ENCODE peak calls at places on chromosomes 5 and 9, in ten cellular contexts. One of them, this sample, is unnamed.
A peak's percentile ranks its signal among the peaks of the same experiment; 100 is the strongest.

GRCh38 chr5:88861213-88861612 is 21.8 kb downstream of the MEF2C start:
- DNase-seq in H54: no peak
- DNase-seq in body of pancreas: no peak
- DNase-seq in stomach: no peak
- DNase-seq in GM12892: no peak
- DNase-seq in erythroblast: no peak
- DNase-seq in HCT116: no peak
- DNase-seq in ovary: no peak
- DNase-seq in Peyer's patch: no peak
- DNase-seq in A549: no peak
- DNase-seq in this sample: no peak

GRCh38 chr9:15736569-15736968 is 183.7 kb downstream of the CCDC171 start:
- DNase-seq in ovary: no peak
- DNase-seq in body of pancreas: no peak
- DNase-seq in HCT116: no peak
- DNase-seq in GM12892: no peak
- DNase-seq in A549: no peak
- DNase-seq in erythroblast: no peak
- DNase-seq in H54: no peak
- DNase-seq in Peyer's patch: no peak
- DNase-seq in stomach: no peak
- DNase-seq in this sample: no peak

GRCh38 chr5:52961238-52961637 is 27.9 kb upstream of the ITGA2 start:
- DNase-seq in A549: no peak
- DNase-seq in body of pancreas: no peak
- DNase-seq in stomach: no peak
- DNase-seq in GM12892: no peak
- DNase-seq in HCT116: no peak
- DNase-seq in erythroblast: no peak
- DNase-seq in H54: no peak
- DNase-seq in ovary: no peak
- DNase-seq in Peyer's patch: no peak
- DNase-seq in this sample: no peak

GRCh38 chr9:74497750-74498615 is 848 bp downstream of the RORB start:
- DNase-seq in HCT116: no peak
- DNase-seq in Peyer's patch: no peak
- DNase-seq in ovary: no peak
- DNase-seq in A549: peak; percentile 37
- DNase-seq in erythroblast: peak; percentile 9
- DNase-seq in body of pancreas: no peak
- DNase-seq in GM12892: no peak
- DNase-seq in H54: no peak
- DNase-seq in stomach: no peak
- DNase-seq in this sample: no peak

GRCh38 chr9:76135902-76136301 is 245.4 kb downstream of the PCSK5 start:
- DNase-seq in body of pancreas: no peak
- DNase-seq in GM12892: no peak
- DNase-seq in A549: no peak
- DNase-seq in HCT116: no peak
- DNase-seq in erythroblast: no peak
- DNase-seq in ovary: no peak
- DNase-seq in stomach: no peak
- DNase-seq in Peyer's patch: no peak
- DNase-seq in H54: no peak
- DNase-seq in this sample: no peak

GRCh38 chr5:127587246-127587917 is 61.5 kb upstream of the CTXN3 start:
- DNase-seq in Peyer's patch: no peak
- DNase-seq in erythroblast: no peak
- DNase-seq in ovary: no peak
- DNase-seq in stomach: no peak
- DNase-seq in body of pancreas: no peak
- DNase-seq in GM12892: no peak
- DNase-seq in H54: no peak
- DNase-seq in A549: no peak
- DNase-seq in HCT116: no peak
- DNase-seq in this sample: no peak

GRCh38 chr5:147321569-147321968 is 86.7 kb downstream of the STK32A start:
- DNase-seq in H54: no peak
- DNase-seq in stomach: no peak
- DNase-seq in A549: no peak
- DNase-seq in GM12892: no peak
- DNase-seq in Peyer's patch: no peak
- DNase-seq in erythroblast: no peak
- DNase-seq in HCT116: no peak
- DNase-seq in body of pancreas: no peak
- DNase-seq in ovary: no peak
- DNase-seq in this sample: no peak

GRCh38 chr9:17926246-17926645 is 347.4 kb downstream of the SH3GL2 start:
- DNase-seq in HCT116: no peak
- DNase-seq in stomach: no peak
- DNase-seq in GM12892: no peak
- DNase-seq in H54: no peak
- DNase-seq in body of pancreas: no peak
- DNase-seq in A549: no peak
- DNase-seq in ovary: no peak
- DNase-seq in Peyer's patch: no peak
- DNase-seq in erythroblast: no peak
- DNase-seq in this sample: no peak

GRCh38 chr5:74542477-74542876 is 98.1 kb downstream of the ENC1 start:
- DNase-seq in body of pancreas: no peak
- DNase-seq in H54: no peak
- DNase-seq in GM12892: no peak
- DNase-seq in HCT116: no peak
- DNase-seq in ovary: no peak
- DNase-seq in A549: peak; percentile 10
- DNase-seq in stomach: no peak
- DNase-seq in erythroblast: no peak
- DNase-seq in Peyer's patch: no peak
- DNase-seq in this sample: no peak

DNA sequence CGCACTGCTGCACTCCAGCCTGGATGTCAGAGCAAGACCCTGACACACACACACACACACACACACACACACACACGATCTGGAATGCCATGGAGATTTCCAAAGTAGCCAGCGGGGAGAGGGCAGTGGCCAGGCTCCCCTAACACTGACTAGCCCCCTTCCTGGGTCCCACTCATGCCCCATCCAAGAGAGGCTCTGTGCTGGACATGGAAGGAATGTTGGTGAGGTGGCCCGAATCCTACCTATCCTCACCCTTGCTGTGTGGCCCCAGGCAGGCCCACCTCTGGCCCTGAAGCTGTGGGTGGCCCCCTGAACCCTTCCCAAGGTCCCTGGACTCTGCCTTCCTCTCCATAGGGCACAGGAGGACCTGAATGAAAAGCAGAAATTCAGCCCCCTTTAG is 7.3 kb downstream of the BRD3 start:
- DNase-seq in GM12892: no peak
- DNase-seq in Peyer's patch: no peak
- DNase-seq in H54: no peak
- DNase-seq in HCT116: no peak
- DNase-seq in A549: no peak
- DNase-seq in body of pancreas: no peak
- DNase-seq in erythroblast: no peak
- DNase-seq in stomach: peak; percentile 5
- DNase-seq in ovary: no peak
- DNase-seq in this sample: peak; percentile 10
- TF ChIP-seq POLR2A in GM12892: no peak
- TF ChIP-seq POLR2A in Peyer's patch: no peak
- TF ChIP-seq POLR2A in H54: no peak
- TF ChIP-seq POLR2A in HCT116: no peak
- TF ChIP-seq POLR2A in A549: no peak
- TF ChIP-seq POLR2A in body of pancreas: no peak
- TF ChIP-seq POLR2A in erythroblast: no peak
- TF ChIP-seq POLR2A in stomach: no peak
- TF ChIP-seq POLR2A in ovary: no peak
- TF ChIP-seq POLR2A in this sample: no peak

DNA sequence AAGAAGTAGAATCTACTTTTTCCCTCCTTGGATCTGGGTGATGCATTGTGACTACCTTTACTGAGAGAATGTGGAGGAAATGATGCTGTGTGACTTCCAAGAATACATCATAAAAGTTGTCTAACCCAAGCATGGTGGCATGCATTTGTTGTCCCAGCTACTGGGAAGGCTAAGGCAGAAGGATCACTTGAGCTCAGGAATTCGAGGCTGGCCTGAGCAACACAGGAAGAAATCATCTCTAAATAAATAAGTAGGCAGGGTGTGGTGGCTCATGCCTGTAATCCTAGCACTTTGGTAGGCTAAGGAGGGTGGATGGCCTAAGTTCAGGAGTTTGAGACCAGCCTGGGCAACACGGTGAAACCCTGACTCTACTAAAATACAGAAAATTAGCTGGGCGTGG is 143.2 kb upstream of the VLDLR start:
- DNase-seq in Peyer's patch: no peak
- DNase-seq in stomach: no peak
- DNase-seq in H54: no peak
- DNase-seq in HCT116: no peak
- DNase-seq in erythroblast: no peak
- DNase-seq in body of pancreas: no peak
- DNase-seq in ovary: no peak
- DNase-seq in GM12892: no peak
- DNase-seq in A549: peak; percentile 37
- DNase-seq in this sample: no peak
- TF ChIP-seq POLR2A in Peyer's patch: no peak
- TF ChIP-seq POLR2A in stomach: no peak
- TF ChIP-seq POLR2A in H54: no peak
- TF ChIP-seq POLR2A in HCT116: no peak
- TF ChIP-seq POLR2A in erythroblast: no peak
- TF ChIP-seq POLR2A in body of pancreas: no peak
- TF ChIP-seq POLR2A in ovary: no peak
- TF ChIP-seq POLR2A in GM12892: no peak
- TF ChIP-seq POLR2A in A549: no peak
- TF ChIP-seq POLR2A in this sample: no peak

DNA sequence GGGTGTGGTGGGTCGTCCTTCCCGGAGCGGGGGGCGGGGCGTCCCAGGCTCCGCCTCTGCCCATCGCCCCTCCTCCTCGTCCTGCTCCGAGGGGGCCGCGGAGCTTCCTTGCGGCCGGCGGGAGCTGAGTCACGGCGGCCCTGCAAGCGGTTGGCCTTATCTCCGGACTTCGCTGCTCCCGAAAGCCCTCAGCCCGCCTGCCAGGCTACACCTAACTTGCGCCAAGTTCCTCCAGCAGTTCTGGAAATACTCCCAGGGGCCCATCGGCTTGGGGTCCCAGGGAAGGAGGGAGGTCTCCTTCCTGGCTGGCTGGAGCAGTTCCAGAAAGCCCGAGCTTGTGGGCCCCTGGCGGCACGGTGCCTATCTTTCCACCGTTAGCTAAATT is 54.2 kb upstream of the CDKN2AIPNL start:
- DNase-seq in HCT116: peak; percentile 68
- DNase-seq in ovary: peak; percentile 89
- DNase-seq in H54: peak; percentile 86
- DNase-seq in erythroblast: peak; percentile 92
- DNase-seq in A549: peak; percentile 92
- DNase-seq in GM12892: peak; percentile 75
- DNase-seq in body of pancreas: peak; percentile 95
- DNase-seq in stomach: peak; percentile 93
- DNase-seq in Peyer's patch: peak; percentile 80
- DNase-seq in this sample: peak; percentile 84
- TF ChIP-seq POLR2A in HCT116: peak; percentile 85
- TF ChIP-seq POLR2A in ovary: peak; percentile 67
- TF ChIP-seq POLR2A in H54: peak; percentile 74
- TF ChIP-seq POLR2A in erythroblast: no peak
- TF ChIP-seq POLR2A in A549: peak; percentile 85
- TF ChIP-seq POLR2A in GM12892: peak; percentile 66
- TF ChIP-seq POLR2A in body of pancreas: peak; percentile 80
- TF ChIP-seq POLR2A in stomach: no peak
- TF ChIP-seq POLR2A in Peyer's patch: peak; percentile 46
- TF ChIP-seq POLR2A in this sample: peak; percentile 4

GRCh38 chr9:70412678-70413426 is 1.6 kb downstream of the KLF9 start:
- DNase-seq in Peyer's patch: peak; percentile 48
- DNase-seq in erythroblast: peak; percentile 49
- DNase-seq in stomach: peak; percentile 85
- DNase-seq in ovary: peak; percentile 94
- DNase-seq in H54: peak; percentile 71
- DNase-seq in A549: peak; percentile 28
- DNase-seq in GM12892: peak; percentile 22
- DNase-seq in body of pancreas: peak; percentile 93
- DNase-seq in HCT116: no peak
- DNase-seq in this sample: peak; percentile 92
- TF ChIP-seq POLR2A in Peyer's patch: peak; percentile 44
- TF ChIP-seq POLR2A in erythroblast: peak; percentile 62
- TF ChIP-seq POLR2A in stomach: no peak
- TF ChIP-seq POLR2A in ovary: no peak
- TF ChIP-seq POLR2A in H54: no peak
- TF ChIP-seq POLR2A in A549: no peak
- TF ChIP-seq POLR2A in GM12892: no peak
- TF ChIP-seq POLR2A in body of pancreas: no peak
- TF ChIP-seq POLR2A in HCT116: no peak
- TF ChIP-seq POLR2A in this sample: peak; percentile 36

This sample was measured in breast epithelium.